ENCODE peak calls at places on chromosomes 11 and 22, in five cellular contexts. One of them, this sample, is unnamed.

GRCh38 chr11:122690801-122691649 is 35.5 kb downstream of the UBASH3B start:
- DNase-seq in NCI-H1092: no peak
- DNase-seq in bronchial epithelial cell: no peak
- DNase-seq in germinal center: no peak
- DNase-seq in stimulated activated CD4-positive, alpha-beta T cell treated with anti-CD3 and anti-CD28 coated beads, Interleukin-1b, Interleukin-23, amount 100 ng/mL, for 4 hours: no peak
- DNase-seq in this sample: no peak

GRCh38 chr11:62786318-62787004 is 741 bp upstream of the TMEM179B start:
- DNase-seq in germinal center: peak; percentile 91
- DNase-seq in bronchial epithelial cell: peak; percentile 52
- DNase-seq in stimulated activated CD4-positive, alpha-beta T cell treated with anti-CD3 and anti-CD28 coated beads, Interleukin-1b, Interleukin-23, amount 100 ng/mL, for 4 hours: peak; percentile 77
- DNase-seq in NCI-H1092: peak; percentile 82
- DNase-seq in this sample: peak; percentile 91

GRCh38 chr11:61362542-61362875 is 335 bp downstream of the TMEM138 start:
- DNase-seq in stimulated activated CD4-positive, alpha-beta T cell treated with anti-CD3 and anti-CD28 coated beads, Interleukin-1b, Interleukin-23, amount 100 ng/mL, for 4 hours: peak; percentile 6
- DNase-seq in germinal center: peak; percentile 46
- DNase-seq in NCI-H1092: no peak
- DNase-seq in bronchial epithelial cell: no peak
- DNase-seq in this sample: peak; percentile 45

GRCh38 chr11:116750070-116750718 is 22.6 kb downstream of the BUD13 start:
- DNase-seq in stimulated activated CD4-positive, alpha-beta T cell treated with anti-CD3 and anti-CD28 coated beads, Interleukin-1b, Interleukin-23, amount 100 ng/mL, for 4 hours: no peak
- DNase-seq in NCI-H1092: no peak
- DNase-seq in bronchial epithelial cell: no peak
- DNase-seq in germinal center: no peak
- DNase-seq in this sample: no peak

GRCh38 chr22:46052801-46053562 is 76.0 kb upstream of the WNT7B start:
- DNase-seq in bronchial epithelial cell: no peak
- DNase-seq in NCI-H1092: no peak
- DNase-seq in germinal center: no peak
- DNase-seq in stimulated activated CD4-positive, alpha-beta T cell treated with anti-CD3 and anti-CD28 coated beads, Interleukin-1b, Interleukin-23, amount 100 ng/mL, for 4 hours: no peak
- DNase-seq in this sample: peak; percentile 81

GRCh38 chr11:78331711-78332110 is 85.9 kb downstream of the GAB2 start:
- DNase-seq in NCI-H1092: no peak
- DNase-seq in germinal center: no peak
- DNase-seq in bronchial epithelial cell: no peak
- DNase-seq in stimulated activated CD4-positive, alpha-beta T cell treated with anti-CD3 and anti-CD28 coated beads, Interleukin-1b, Interleukin-23, amount 100 ng/mL, for 4 hours: no peak
- DNase-seq in this sample: no peak

GRCh38 chr22:28397324-28397723 is 282.3 kb downstream of the TTC28 start:
- DNase-seq in germinal center: no peak
- DNase-seq in stimulated activated CD4-positive, alpha-beta T cell treated with anti-CD3 and anti-CD28 coated beads, Interleukin-1b, Interleukin-23, amount 100 ng/mL, for 4 hours: no peak
- DNase-seq in NCI-H1092: no peak
- DNase-seq in bronchial epithelial cell: no peak
- DNase-seq in this sample: no peak

GRCh38 chr22:32354360-32355351 is 3.0 kb upstream of the RFPL3 start:
- DNase-seq in NCI-H1092: no peak
- DNase-seq in bronchial epithelial cell: peak; percentile 63
- DNase-seq in germinal center: no peak
- DNase-seq in stimulated activated CD4-positive, alpha-beta T cell treated with anti-CD3 and anti-CD28 coated beads, Interleukin-1b, Interleukin-23, amount 100 ng/mL, for 4 hours: no peak
- DNase-seq in this sample: no peak

GRCh38 chr22:33350391-33350955 is 292.3 kb upstream of the SYN3 start:
- DNase-seq in NCI-H1092: no peak
- DNase-seq in stimulated activated CD4-positive, alpha-beta T cell treated with anti-CD3 and anti-CD28 coated beads, Interleukin-1b, Interleukin-23, amount 100 ng/mL, for 4 hours: no peak
- DNase-seq in bronchial epithelial cell: no peak
- DNase-seq in germinal center: no peak
- DNase-seq in this sample: no peak

GRCh38 chr22:31343235-31344191 is 2.6 kb downstream of the PATZ1 start:
- DNase-seq in bronchial epithelial cell: peak; percentile 62
- DNase-seq in stimulated activated CD4-positive, alpha-beta T cell treated with anti-CD3 and anti-CD28 coated beads, Interleukin-1b, Interleukin-23, amount 100 ng/mL, for 4 hours: no peak
- DNase-seq in NCI-H1092: peak; percentile 8
- DNase-seq in germinal center: no peak
- DNase-seq in this sample: no peak

GRCh38 chr22:29478326-29479276 is 1.4 kb upstream of the NEFH start:
- DNase-seq in stimulated activated CD4-positive, alpha-beta T cell treated with anti-CD3 and anti-CD28 coated beads, Interleukin-1b, Interleukin-23, amount 100 ng/mL, for 4 hours: no peak
- DNase-seq in NCI-H1092: no peak
- DNase-seq in germinal center: no peak
- DNase-seq in bronchial epithelial cell: no peak
- DNase-seq in this sample: no peak